ENCODE peak calls at places on chromosomes 13 and 19, in nine cellular contexts. P is BE2C; C is right lobe of liver; B is CD8-positive, alpha-beta T cell; T is glutamatergic neuron; N is lung; W is AG10803; F is fibroblast of mammary gland; X is MCF 10A. K is an unnamed sample.

GRCh38 chr13:78993792-78994191 is 334.8 kb upstream of the OBI1 start:
- DNase-seq in P (no peak), C (no peak), B (no peak), T (no peak), N (no peak), W (no peak), F (no peak), X (no peak), K (no peak)

GRCh38 chr19:4061178-4061682 is 5.5 kb downstream of the ZBTB7A start:
- DNase-seq in P (no peak), C (peak), B (no peak), T (no peak), N (peak), W (peak), F (peak), X (peak), K (no peak)

GRCh38 chr13:36057041-36057440 is 74.1 kb downstream of the DCLK1 start:
- DNase-seq in P (no peak), C (no peak), B (no peak), T (no peak), N (no peak), W (no peak), F (peak), X (peak), K (peak)

GRCh38 chr19:38538793-38539528 is 78.8 kb downstream of the MAP4K1 start:
- DNase-seq in P (no peak), C (no peak), B (peak), T (no peak), N (no peak), W (no peak), F (no peak), X (no peak), K (no peak)

GRCh38 chr19:43940719-43941118 is 5.6 kb upstream of the ZNF45 start:
- DNase-seq in P (no peak), C (no peak), B (no peak), T (no peak), N (no peak), W (no peak), F (no peak), X (no peak), K (no peak)

GRCh38 chr13:74168263-74168675 is 34.1 kb upstream of the KLF12 start:
- DNase-seq in P (no peak), C (peak), B (no peak), T (no peak), N (no peak), W (no peak), F (no peak), X (no peak), K (no peak)

GRCh38 chr19:44841255-44841654 is 4.8 kb upstream of the NECTIN2 start:
- DNase-seq in P (no peak), C (no peak), B (no peak), T (no peak), N (peak), W (no peak), F (no peak), X (no peak), K (no peak)

GRCh38 chr13:50762969-50763568 is 80.4 kb downstream of the DLEU7 start:
- DNase-seq in P (no peak), C (no peak), B (no peak), T (no peak), N (no peak), W (no peak), F (no peak), X (no peak), K (no peak)

GRCh38 chr13:31477961-31478360 is 261.4 kb upstream of the RXFP2 start:
- DNase-seq in P (no peak), C (no peak), B (no peak), T (no peak), N (no peak), W (peak), F (peak), X (no peak), K (no peak)

GRCh38 chr19:45079063-45079910 is at the start of gene GEMIN7:
- DNase-seq in P (peak), C (peak), B (peak), T (peak), N (peak), W (peak), F (peak), X (peak), K (peak)

GRCh38 chr13:39417643-39418042 is 185.3 kb downstream of the LHFPL6 start:
- DNase-seq in P (no peak), C (no peak), B (no peak), T (no peak), N (no peak), W (peak), F (peak), X (peak), K (no peak)

GRCh38 chr13:58950911-58951310 is 1212.8 kb downstream of the DIAPH3 start:
- DNase-seq in P (no peak), C (no peak), B (no peak), T (no peak), N (no peak), W (no peak), F (no peak), X (no peak), K (no peak)

GRCh38 chr13:103471896-103472295 is 405.7 kb upstream of the SLC10A2 start:
- DNase-seq in P (no peak), C (no peak), B (no peak), T (no peak), N (no peak), W (no peak), F (no peak), X (no peak), K (no peak)

GRCh38 chr19:3358919-3359849 is 7.2 kb upstream of the NFIC start:
- DNase-seq in P (peak), C (peak), B (peak), T (peak), N (peak), W (peak), F (peak), X (peak), K (peak)

GRCh38 chr19:38142176-38143035 is 81.6 kb downstream of the DPF1 start:
- DNase-seq in P (peak), C (no peak), B (peak), T (peak), N (no peak), W (peak), F (peak), X (peak), K (peak)

GRCh38 chr19:28705008-28705407 is 507.9 kb downstream of the UQCRFS1 start:
- DNase-seq in P (no peak), C (no peak), B (no peak), T (no peak), N (no peak), W (peak), F (peak), X (no peak), K (no peak)
- TF ChIP-seq CTCF in P (no peak), C (no peak), B (no peak), T (no peak), N (no peak), W (peak), F (peak), X (no peak), K (peak)

GRCh38 chr19:12574036-12574435 is 22.8 kb upstream of the ZNF564 start:
- DNase-seq in P (no peak), C (peak), B (no peak), T (no peak), N (no peak), W (no peak), F (no peak), X (no peak), K (no peak)

GRCh38 chr19:12580180-12580694 is 29.0 kb upstream of the ZNF564 start:
- DNase-seq in P (no peak), C (no peak), B (no peak), T (no peak), N (no peak), W (peak), F (peak), X (peak), K (no peak)

GRCh38 chr19:12581100-12581499 is 29.5 kb downstream of the ZNF490 start:
- DNase-seq in P (no peak), C (no peak), B (no peak), T (no peak), N (no peak), W (no peak), F (no peak), X (no peak), K (no peak)

DNA sequence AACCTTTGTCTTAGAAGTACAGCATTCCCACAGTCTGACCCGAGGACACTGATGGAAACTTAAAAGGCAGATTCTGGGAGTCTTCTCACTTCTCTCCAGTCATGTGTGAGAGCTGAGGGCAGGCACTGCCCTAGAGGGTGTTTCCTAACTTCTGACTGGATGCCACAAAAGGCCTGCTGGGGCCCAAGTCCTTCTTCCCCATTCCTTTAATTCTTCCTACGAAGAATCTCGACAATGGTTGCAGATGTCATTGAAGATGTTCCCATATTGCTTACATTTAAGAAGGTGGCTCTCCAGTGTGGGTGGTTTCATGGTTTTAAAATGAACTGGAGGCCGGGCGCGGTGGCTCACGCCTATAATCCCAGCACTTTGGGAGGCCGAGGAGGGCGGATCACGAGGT is 27.4 kb upstream of the ZNF564 start:
- DNase-seq in P (no peak), C (no peak), B (no peak), T (no peak), N (no peak), W (no peak), F (no peak), X (no peak), K (no peak)
- TF ChIP-seq CTCF in P (no peak), C (no peak), B (no peak), T (no peak), N (no peak), W (no peak), F (no peak), X (no peak), K (no peak)

DNA sequence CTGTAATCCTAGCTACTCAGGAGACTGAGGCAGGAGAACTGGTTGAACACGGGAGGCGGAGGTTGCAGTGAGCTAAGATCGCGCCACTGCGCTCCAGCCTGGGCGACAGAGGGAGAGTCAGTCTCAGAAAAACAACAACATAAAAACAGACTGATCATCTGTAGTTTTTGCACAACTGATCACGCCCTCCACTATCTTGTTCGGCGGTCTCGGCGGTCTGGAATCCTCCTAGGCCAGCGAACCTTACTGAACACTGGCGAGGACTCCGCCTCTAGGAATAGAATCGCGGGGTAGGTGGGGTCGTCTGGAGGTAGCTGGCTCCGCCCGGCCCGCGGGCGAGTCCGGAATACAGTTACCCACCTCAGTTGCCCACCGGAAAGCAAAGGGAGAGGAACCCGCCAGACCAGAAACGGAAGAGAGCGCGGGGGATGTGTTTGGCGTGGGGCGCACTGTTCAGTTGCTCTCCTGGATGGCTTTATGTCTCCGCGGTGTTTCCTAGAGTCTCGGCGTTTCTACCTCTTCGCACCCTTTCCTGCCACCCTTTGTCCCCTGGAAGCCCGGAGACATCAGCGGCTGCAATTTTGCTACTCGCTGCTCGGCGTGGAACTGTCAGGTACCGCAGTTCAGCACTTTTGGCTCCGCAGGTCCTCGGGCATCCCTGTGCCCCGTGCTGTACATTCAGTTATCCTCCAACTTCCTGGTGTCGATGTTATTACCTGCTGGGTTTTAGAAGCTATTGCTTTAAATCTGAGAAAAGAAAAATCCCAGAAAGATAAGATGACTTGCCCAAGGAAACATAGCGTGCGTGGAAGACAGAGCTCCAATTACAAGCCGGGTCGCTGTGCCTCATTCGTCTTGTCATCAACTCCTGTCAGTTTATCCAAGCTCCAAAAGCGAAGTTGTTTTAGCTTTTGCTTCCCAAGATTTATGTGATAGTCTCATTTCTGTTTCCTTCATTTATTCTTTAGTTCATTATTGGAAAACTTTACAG is 24.9 kb upstream of the HNRNPA1L2 start:
- DNase-seq in P (peak), C (peak), B (peak), T (peak), N (peak), W (peak), F (peak), X (peak), K (peak)
- TF ChIP-seq CTCF in P (no peak), C (no peak), B (no peak), T (no peak), N (no peak), W (no peak), F (no peak), X (no peak), K (no peak)

GRCh38 chr13:87677043-87677333 is 5.8 kb downstream of the SLITRK5 start:
- DNase-seq in P (no peak), C (no peak), B (no peak), T (no peak), N (no peak), W (no peak), F (no peak), X (no peak), K (no peak)
- TF ChIP-seq CTCF in P (no peak), C (no peak), B (no peak), T (no peak), N (no peak), W (no peak), F (no peak), X (no peak), K (no peak)

DNA sequence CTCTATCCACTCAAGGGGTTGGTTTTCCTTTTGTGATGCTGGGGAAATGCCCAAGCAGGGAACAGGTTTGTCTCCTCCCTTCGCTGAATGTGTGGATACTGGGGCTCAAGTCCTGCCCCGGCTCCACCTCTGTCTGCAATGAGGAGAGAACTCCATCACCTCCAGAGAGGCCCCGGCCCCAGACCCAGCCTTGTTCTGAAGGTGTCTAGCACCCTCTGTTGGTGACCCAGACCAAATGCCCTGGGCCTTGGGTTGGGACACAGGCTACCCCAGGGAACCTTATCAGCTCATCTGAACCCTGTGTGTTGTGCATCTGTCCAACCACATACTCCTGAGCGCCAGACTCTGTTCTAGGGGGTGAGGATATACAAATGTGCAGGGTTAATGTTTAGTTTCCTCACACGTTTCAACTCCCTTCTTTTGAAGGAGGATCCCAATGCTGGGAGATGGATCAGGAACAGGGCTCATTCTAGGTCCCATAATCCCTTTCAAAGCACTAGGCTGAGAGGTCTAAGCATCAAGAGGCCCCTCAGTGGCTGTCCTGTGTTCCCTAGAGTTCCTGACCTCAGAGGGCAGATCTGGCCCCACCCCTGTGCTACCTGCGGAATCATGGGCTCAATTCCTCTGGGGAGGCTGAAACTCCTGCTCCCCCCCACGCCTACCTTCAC is 112.5 kb upstream of the SLC7A1 start:
- DNase-seq in P (peak), C (no peak), B (peak), T (peak), N (no peak), W (peak), F (peak), X (peak), K (no peak)
- TF ChIP-seq CTCF in P (peak), C (peak), B (peak), T (peak), N (no peak), W (peak), F (peak), X (peak), K (peak)

GRCh38 chr13:109900723-109901122 is 114.3 kb upstream of the IRS2 start:
- DNase-seq in P (no peak), C (no peak), B (no peak), T (no peak), N (no peak), W (no peak), F (no peak), X (no peak), K (no peak)

GRCh38 chr13:109899748-109900147 is 113.4 kb upstream of the IRS2 start:
- DNase-seq in P (no peak), C (no peak), B (no peak), T (no peak), N (no peak), W (no peak), F (no peak), X (no peak), K (no peak)

GRCh38 chr13:109900320-109900719 is 113.9 kb upstream of the IRS2 start:
- DNase-seq in P (no peak), C (no peak), B (no peak), T (no peak), N (no peak), W (no peak), F (no peak), X (no peak), K (peak)

GRCh38 chr13:109910131-109910530 is 123.7 kb upstream of the IRS2 start:
- DNase-seq in P (no peak), C (no peak), B (no peak), T (no peak), N (no peak), W (no peak), F (no peak), X (no peak), K (no peak)

GRCh38 chr13:109904218-109904617 is 117.8 kb upstream of the IRS2 start:
- DNase-seq in P (peak), C (no peak), B (no peak), T (no peak), N (no peak), W (no peak), F (peak), X (peak), K (no peak)
- TF ChIP-seq CTCF in P (peak), C (no peak), B (no peak), T (no peak), N (no peak), W (no peak), F (no peak), X (no peak), K (no peak)

GRCh38 chr19:8459520-8460260 is 14.9 kb downstream of the HNRNPM start:
- DNase-seq in P (no peak), C (no peak), B (no peak), T (no peak), N (no peak), W (peak), F (peak), X (peak), K (no peak)
- TF ChIP-seq CTCF in P (no peak), C (no peak), B (no peak), T (no peak), N (no peak), W (no peak), F (no peak), X (no peak), K (no peak)

DNA sequence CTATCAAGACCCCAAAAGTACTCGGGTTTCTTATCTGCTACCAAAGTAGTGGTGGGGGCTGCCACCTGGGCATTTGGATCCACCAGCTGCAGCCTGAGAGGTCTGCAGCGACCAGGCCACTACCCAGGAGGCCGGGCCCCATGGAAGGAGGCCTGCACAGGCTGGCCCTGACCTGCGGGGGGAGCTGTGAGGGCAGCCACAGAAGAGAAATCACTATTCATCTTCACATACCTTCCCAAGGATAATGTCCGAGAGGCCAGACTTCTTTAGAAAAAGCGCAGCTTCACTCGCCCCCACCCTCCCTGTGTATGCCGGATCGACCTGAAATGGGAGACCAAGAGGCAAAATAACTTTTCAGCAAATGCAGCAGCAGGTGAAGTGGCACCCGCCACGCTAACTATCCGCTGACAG is 30.1 kb downstream of the EPS15L1 start:
- DNase-seq in P (peak), C (no peak), B (no peak), T (peak), N (no peak), W (no peak), F (no peak), X (peak), K (peak)
- TF ChIP-seq CTCF in P (peak), C (peak), B (peak), T (peak), N (no peak), W (peak), F (peak), X (peak), K (peak)

GRCh38 chr13:28805193-28805819 is 14.8 kb upstream of the MTUS2 start:
- DNase-seq in P (peak), C (peak), B (no peak), T (peak), N (no peak), W (no peak), F (peak), X (peak), K (peak)
- TF ChIP-seq CTCF in P (peak), C (peak), B (no peak), T (peak), N (no peak), W (peak), F (peak), X (peak), K (peak)

DNA sequence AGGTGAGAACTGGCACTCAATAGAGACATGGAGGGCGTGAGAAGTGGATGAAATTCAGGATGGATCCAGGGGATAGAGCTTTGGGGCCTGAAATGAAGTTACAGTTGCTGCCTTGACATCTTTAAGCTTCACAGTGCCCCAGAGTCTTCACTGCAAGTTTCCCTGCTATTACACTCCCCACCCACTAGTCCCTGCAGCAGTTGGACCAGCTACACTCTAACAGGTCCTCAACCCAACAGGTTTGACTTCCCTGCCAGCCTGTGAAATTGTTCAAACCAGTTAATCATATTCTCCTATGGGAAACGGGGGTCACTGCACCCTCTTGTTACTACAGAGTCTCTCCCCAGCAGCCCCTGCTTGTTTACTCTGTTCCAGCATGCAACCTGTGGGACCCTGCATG is 314.0 kb downstream of the OLFM4 start:
- DNase-seq in P (no peak), C (no peak), B (no peak), T (no peak), N (no peak), W (no peak), F (no peak), X (no peak), K (no peak)
- TF ChIP-seq CTCF in P (no peak), C (no peak), B (no peak), T (no peak), N (no peak), W (no peak), F (no peak), X (no peak), K (no peak)